ENCODE peak calls at places on chromosome 11, in ten cellular contexts. One of them, this sample, is unnamed.
A peak's percentile ranks its signal among the peaks of the same experiment; 100 is the strongest.

GRCh38 chr11:80586464-80586863 is 1145.6 kb upstream of the TENM4 start:
- DNase-seq in mucosa of descending colon: no peak
- DNase-seq in GM23248: no peak
- DNase-seq in skeletal muscle cell: no peak
- DNase-seq in transverse colon: no peak
- DNase-seq in HAP-1: no peak
- DNase-seq in cardiac fibroblast: no peak
- DNase-seq in A549: no peak
- DNase-seq in endodermal cell: no peak
- DNase-seq in brain microvascular endothelial cell: peak; percentile 20
- DNase-seq in this sample: no peak

GRCh38 chr11:116882386-116882785 is 45.0 kb upstream of the APOA1 start:
- DNase-seq in mucosa of descending colon: no peak
- DNase-seq in GM23248: peak; percentile 88
- DNase-seq in skeletal muscle cell: no peak
- DNase-seq in transverse colon: no peak
- DNase-seq in HAP-1: no peak
- DNase-seq in cardiac fibroblast: no peak
- DNase-seq in A549: no peak
- DNase-seq in endodermal cell: no peak
- DNase-seq in brain microvascular endothelial cell: peak; percentile 40
- DNase-seq in this sample: no peak

GRCh38 chr11:82944198-82944597 is 42.7 kb downstream of the DDIAS start:
- DNase-seq in mucosa of descending colon: no peak
- DNase-seq in GM23248: no peak
- DNase-seq in skeletal muscle cell: no peak
- DNase-seq in transverse colon: no peak
- DNase-seq in HAP-1: peak; percentile 64
- DNase-seq in cardiac fibroblast: no peak
- DNase-seq in A549: no peak
- DNase-seq in endodermal cell: peak; percentile 54
- DNase-seq in brain microvascular endothelial cell: no peak
- DNase-seq in this sample: no peak

GRCh38 chr11:35035894-35036408 is 103.0 kb upstream of the CD44 start:
- DNase-seq in mucosa of descending colon: no peak
- DNase-seq in GM23248: peak; percentile 94
- DNase-seq in skeletal muscle cell: peak; percentile 98
- DNase-seq in transverse colon: no peak
- DNase-seq in HAP-1: no peak
- DNase-seq in cardiac fibroblast: peak; percentile 97
- DNase-seq in A549: no peak
- DNase-seq in endodermal cell: no peak
- DNase-seq in brain microvascular endothelial cell: peak; percentile 98
- DNase-seq in this sample: no peak

GRCh38 chr11:36953986-36954385 is 355.9 kb upstream of the RAG2 start:
- DNase-seq in mucosa of descending colon: no peak
- DNase-seq in GM23248: peak; percentile 2
- DNase-seq in skeletal muscle cell: no peak
- DNase-seq in transverse colon: no peak
- DNase-seq in HAP-1: no peak
- DNase-seq in cardiac fibroblast: peak; percentile 4
- DNase-seq in A549: no peak
- DNase-seq in endodermal cell: no peak
- DNase-seq in brain microvascular endothelial cell: no peak
- DNase-seq in this sample: no peak

GRCh38 chr11:2386591-2386990 is 9.5 kb downstream of the CD81 start:
- DNase-seq in mucosa of descending colon: no peak
- DNase-seq in GM23248: no peak
- DNase-seq in skeletal muscle cell: no peak
- DNase-seq in transverse colon: no peak
- DNase-seq in HAP-1: no peak
- DNase-seq in cardiac fibroblast: no peak
- DNase-seq in A549: no peak
- DNase-seq in endodermal cell: no peak
- DNase-seq in brain microvascular endothelial cell: no peak
- DNase-seq in this sample: peak; percentile 67

GRCh38 chr11:110074499-110074898 is 18.7 kb upstream of the ZC3H12C start:
- DNase-seq in mucosa of descending colon: no peak
- DNase-seq in GM23248: no peak
- DNase-seq in skeletal muscle cell: no peak
- DNase-seq in transverse colon: no peak
- DNase-seq in HAP-1: no peak
- DNase-seq in cardiac fibroblast: no peak
- DNase-seq in A549: no peak
- DNase-seq in endodermal cell: no peak
- DNase-seq in brain microvascular endothelial cell: no peak
- DNase-seq in this sample: no peak

GRCh38 chr11:79439430-79439892 is 1.4 kb downstream of the TENM4 start:
- DNase-seq in mucosa of descending colon: no peak
- DNase-seq in GM23248: peak; percentile 48
- DNase-seq in skeletal muscle cell: no peak
- DNase-seq in transverse colon: no peak
- DNase-seq in HAP-1: peak; percentile 32
- DNase-seq in cardiac fibroblast: no peak
- DNase-seq in A549: no peak
- DNase-seq in endodermal cell: no peak
- DNase-seq in brain microvascular endothelial cell: no peak
- DNase-seq in this sample: no peak

GRCh38 chr11:117823941-117824420 is 563 bp downstream of the FXYD2 start:
- DNase-seq in mucosa of descending colon: peak; percentile 38
- DNase-seq in GM23248: no peak
- DNase-seq in skeletal muscle cell: no peak
- DNase-seq in transverse colon: peak; percentile 29
- DNase-seq in HAP-1: no peak
- DNase-seq in cardiac fibroblast: peak; percentile 86
- DNase-seq in A549: no peak
- DNase-seq in endodermal cell: peak; percentile 69
- DNase-seq in brain microvascular endothelial cell: no peak
- DNase-seq in this sample: peak; percentile 88

GRCh38 chr11:36557991-36558390 is 9.8 kb upstream of the RAG1 start:
- DNase-seq in mucosa of descending colon: no peak
- DNase-seq in GM23248: no peak
- DNase-seq in skeletal muscle cell: no peak
- DNase-seq in transverse colon: no peak
- DNase-seq in HAP-1: no peak
- DNase-seq in cardiac fibroblast: no peak
- DNase-seq in A549: no peak
- DNase-seq in endodermal cell: no peak
- DNase-seq in brain microvascular endothelial cell: no peak
- DNase-seq in this sample: no peak

GRCh38 chr11:69914286-69915150 is 95.3 kb upstream of the FGF3 start:
- DNase-seq in mucosa of descending colon: no peak
- DNase-seq in GM23248: no peak
- DNase-seq in skeletal muscle cell: no peak
- DNase-seq in transverse colon: peak; percentile 13
- DNase-seq in HAP-1: no peak
- DNase-seq in cardiac fibroblast: no peak
- DNase-seq in A549: no peak
- DNase-seq in endodermal cell: peak; percentile 54
- DNase-seq in brain microvascular endothelial cell: no peak
- DNase-seq in this sample: peak; percentile 63

DNA sequence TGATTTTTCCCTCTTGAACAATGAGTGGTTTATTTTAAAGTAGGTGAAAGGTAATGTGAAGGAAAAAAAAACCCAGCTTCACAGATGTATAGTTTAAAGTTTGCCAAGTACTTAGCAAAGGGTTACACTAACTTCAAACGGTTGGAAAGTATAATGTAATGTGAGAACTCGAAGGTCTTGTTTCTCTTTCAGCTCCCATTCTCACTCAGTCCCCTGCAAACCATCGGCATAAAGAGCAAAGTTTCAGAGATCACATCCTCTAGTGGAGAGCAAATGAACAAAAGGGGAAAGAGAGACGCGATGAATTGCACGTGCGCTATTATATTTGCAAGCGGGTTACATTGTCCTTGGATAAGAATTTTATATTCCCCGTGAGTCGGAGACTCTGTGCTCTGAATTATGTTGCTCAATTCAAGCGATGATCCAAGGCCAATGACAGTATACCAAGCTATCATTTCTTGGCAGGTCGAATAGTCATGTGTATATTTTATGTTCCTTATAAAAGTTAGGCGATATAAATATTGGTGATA is 37.6 kb upstream of the BIRC3 start:
- DNase-seq in mucosa of descending colon: peak; percentile 65
- DNase-seq in GM23248: peak; percentile 61
- DNase-seq in skeletal muscle cell: peak; percentile 70
- DNase-seq in transverse colon: peak; percentile 39
- DNase-seq in HAP-1: peak; percentile 79
- DNase-seq in cardiac fibroblast: peak; percentile 75
- DNase-seq in A549: no peak
- DNase-seq in endodermal cell: no peak
- DNase-seq in brain microvascular endothelial cell: peak; percentile 7
- DNase-seq in this sample: no peak
- H3K4me3 ChIP-seq in mucosa of descending colon: no peak overlapping the region
- H3K4me3 ChIP-seq in GM23248: peak overlapping the region; percentile 59
- H3K4me3 ChIP-seq in skeletal muscle cell: peak overlapping the region; percentile 15
- H3K4me3 ChIP-seq in transverse colon: no peak overlapping the region
- H3K4me3 ChIP-seq in HAP-1: no peak overlapping the region
- H3K4me3 ChIP-seq in cardiac fibroblast: no peak overlapping the region
- H3K4me3 ChIP-seq in A549: peak overlapping the region; percentile 15
- H3K4me3 ChIP-seq in endodermal cell: no peak overlapping the region
- H3K4me3 ChIP-seq in brain microvascular endothelial cell: peak overlapping the region; percentile 23
- H3K4me3 ChIP-seq in this sample: peak overlapping the region; percentile 44

DNA sequence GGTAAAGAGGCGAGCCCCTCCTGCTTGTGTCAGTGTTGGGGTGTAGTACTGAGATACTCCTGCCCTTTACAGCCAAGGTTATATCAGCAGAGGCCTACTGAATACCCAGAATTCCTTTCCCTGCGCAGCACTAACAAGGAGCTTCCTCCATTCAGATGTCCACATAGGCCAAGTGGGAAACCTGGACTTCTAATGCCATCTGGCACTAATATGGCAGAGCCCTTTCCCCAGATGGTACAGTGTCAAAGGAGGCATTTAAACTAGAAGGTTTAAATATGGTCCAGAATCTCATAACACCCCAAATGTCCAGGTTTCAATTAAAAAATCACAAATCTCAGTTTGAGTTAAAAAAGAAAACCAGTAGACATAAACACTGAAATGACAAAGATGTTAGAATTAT is 68.8 kb downstream of the USP47 start:
- DNase-seq in mucosa of descending colon: no peak
- DNase-seq in GM23248: no peak
- DNase-seq in skeletal muscle cell: no peak
- DNase-seq in transverse colon: no peak
- DNase-seq in HAP-1: no peak
- DNase-seq in cardiac fibroblast: no peak
- DNase-seq in A549: no peak
- DNase-seq in endodermal cell: no peak
- DNase-seq in brain microvascular endothelial cell: no peak
- DNase-seq in this sample: no peak
- H3K4me3 ChIP-seq in mucosa of descending colon: no peak overlapping the region
- H3K4me3 ChIP-seq in GM23248: no peak overlapping the region
- H3K4me3 ChIP-seq in skeletal muscle cell: no peak overlapping the region
- H3K4me3 ChIP-seq in transverse colon: no peak overlapping the region
- H3K4me3 ChIP-seq in HAP-1: no peak overlapping the region
- H3K4me3 ChIP-seq in cardiac fibroblast: no peak overlapping the region
- H3K4me3 ChIP-seq in A549: no peak overlapping the region
- H3K4me3 ChIP-seq in endodermal cell: no peak overlapping the region
- H3K4me3 ChIP-seq in brain microvascular endothelial cell: no peak overlapping the region
- H3K4me3 ChIP-seq in this sample: no peak overlapping the region

DNA sequence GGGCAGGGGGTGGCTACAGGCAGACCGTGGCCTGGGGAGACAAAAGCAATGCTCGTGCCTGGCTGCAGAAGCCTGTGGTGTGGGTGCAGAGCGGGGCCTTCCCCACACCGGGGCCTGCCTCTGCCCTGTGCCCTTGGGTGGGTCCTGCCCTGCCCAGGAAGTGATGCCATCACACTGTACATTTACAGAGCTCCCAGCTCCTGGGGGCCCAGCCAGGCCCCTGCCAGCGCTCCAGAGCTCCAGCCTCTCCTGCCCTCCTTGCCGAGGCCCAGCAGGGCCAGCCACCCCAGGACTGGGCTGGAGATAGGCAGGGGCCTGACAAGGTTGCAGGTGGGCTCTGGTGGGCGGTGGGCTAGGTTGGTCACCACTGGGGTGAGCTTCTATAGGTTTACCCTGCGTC is 40.2 kb downstream of the MUC5B start:
- DNase-seq in mucosa of descending colon: peak; percentile 65
- DNase-seq in GM23248: no peak
- DNase-seq in skeletal muscle cell: no peak
- DNase-seq in transverse colon: peak; percentile 58
- DNase-seq in HAP-1: no peak
- DNase-seq in cardiac fibroblast: no peak
- DNase-seq in A549: no peak
- DNase-seq in endodermal cell: no peak
- DNase-seq in brain microvascular endothelial cell: no peak
- DNase-seq in this sample: no peak
- H3K4me3 ChIP-seq in mucosa of descending colon: no peak overlapping the region
- H3K4me3 ChIP-seq in GM23248: peak overlapping the region; percentile 70
- H3K4me3 ChIP-seq in skeletal muscle cell: peak overlapping the region; percentile 51
- H3K4me3 ChIP-seq in transverse colon: no peak overlapping the region
- H3K4me3 ChIP-seq in HAP-1: no peak overlapping the region
- H3K4me3 ChIP-seq in cardiac fibroblast: peak overlapping the region; percentile 43
- H3K4me3 ChIP-seq in A549: peak overlapping the region; percentile 50
- H3K4me3 ChIP-seq in endodermal cell: peak overlapping the region; percentile 73
- H3K4me3 ChIP-seq in brain microvascular endothelial cell: peak overlapping the region; percentile 37
- H3K4me3 ChIP-seq in this sample: peak overlapping the region; percentile 4

GRCh38 chr11:85787168-85787567 is 23.8 kb downstream of the SYTL2 start:
- DNase-seq in mucosa of descending colon: no peak
- DNase-seq in GM23248: no peak
- DNase-seq in skeletal muscle cell: no peak
- DNase-seq in transverse colon: no peak
- DNase-seq in HAP-1: no peak
- DNase-seq in cardiac fibroblast: no peak
- DNase-seq in A549: no peak
- DNase-seq in endodermal cell: no peak
- DNase-seq in brain microvascular endothelial cell: no peak
- DNase-seq in this sample: no peak
- H3K4me3 ChIP-seq in mucosa of descending colon: no peak overlapping the region
- H3K4me3 ChIP-seq in GM23248: no peak overlapping the region
- H3K4me3 ChIP-seq in skeletal muscle cell: no peak overlapping the region
- H3K4me3 ChIP-seq in transverse colon: no peak overlapping the region
- H3K4me3 ChIP-seq in HAP-1: no peak overlapping the region
- H3K4me3 ChIP-seq in cardiac fibroblast: no peak overlapping the region
- H3K4me3 ChIP-seq in A549: no peak overlapping the region
- H3K4me3 ChIP-seq in endodermal cell: no peak overlapping the region
- H3K4me3 ChIP-seq in brain microvascular endothelial cell: no peak overlapping the region
- H3K4me3 ChIP-seq in this sample: no peak overlapping the region

DNA sequence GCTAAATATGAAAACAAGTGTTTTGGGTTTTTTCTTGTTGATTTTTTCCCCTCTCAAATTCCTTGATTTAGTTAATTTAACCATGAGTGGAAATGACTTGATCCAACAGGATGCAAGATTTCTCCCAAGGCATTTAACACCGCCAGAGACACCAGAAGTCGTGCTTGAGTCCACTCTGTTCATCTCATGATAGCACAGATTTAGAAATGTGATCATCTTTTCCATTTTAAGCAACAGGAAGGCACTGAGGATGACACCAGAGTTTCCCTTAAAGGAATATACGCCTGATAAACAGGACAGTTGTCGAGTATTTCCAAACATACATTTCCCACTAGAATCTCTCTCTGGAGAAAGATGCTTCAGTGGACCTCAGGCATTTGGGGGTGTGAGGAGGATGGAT is 318.7 kb downstream of the CADM1 start:
- DNase-seq in mucosa of descending colon: no peak
- DNase-seq in GM23248: no peak
- DNase-seq in skeletal muscle cell: no peak
- DNase-seq in transverse colon: no peak
- DNase-seq in HAP-1: no peak
- DNase-seq in cardiac fibroblast: no peak
- DNase-seq in A549: no peak
- DNase-seq in endodermal cell: no peak
- DNase-seq in brain microvascular endothelial cell: no peak
- DNase-seq in this sample: no peak
- H3K4me3 ChIP-seq in mucosa of descending colon: no peak overlapping the region
- H3K4me3 ChIP-seq in GM23248: no peak overlapping the region
- H3K4me3 ChIP-seq in skeletal muscle cell: no peak overlapping the region
- H3K4me3 ChIP-seq in transverse colon: no peak overlapping the region
- H3K4me3 ChIP-seq in HAP-1: no peak overlapping the region
- H3K4me3 ChIP-seq in cardiac fibroblast: no peak overlapping the region
- H3K4me3 ChIP-seq in A549: no peak overlapping the region
- H3K4me3 ChIP-seq in endodermal cell: no peak overlapping the region
- H3K4me3 ChIP-seq in brain microvascular endothelial cell: no peak overlapping the region
- H3K4me3 ChIP-seq in this sample: no peak overlapping the region

GRCh38 chr11:96207459-96208449 is 135.2 kb downstream of the MAML2 start:
- DNase-seq in mucosa of descending colon: peak; percentile 55
- DNase-seq in GM23248: peak; percentile 8
- DNase-seq in skeletal muscle cell: no peak
- DNase-seq in transverse colon: peak; percentile 52
- DNase-seq in HAP-1: no peak
- DNase-seq in cardiac fibroblast: peak; percentile 57
- DNase-seq in A549: no peak
- DNase-seq in endodermal cell: no peak
- DNase-seq in brain microvascular endothelial cell: no peak
- DNase-seq in this sample: no peak
- H3K4me3 ChIP-seq in mucosa of descending colon: no peak overlapping the region
- H3K4me3 ChIP-seq in GM23248: no peak overlapping the region
- H3K4me3 ChIP-seq in skeletal muscle cell: no peak overlapping the region
- H3K4me3 ChIP-seq in transverse colon: no peak overlapping the region
- H3K4me3 ChIP-seq in HAP-1: no peak overlapping the region
- H3K4me3 ChIP-seq in cardiac fibroblast: no peak overlapping the region
- H3K4me3 ChIP-seq in A549: no peak overlapping the region
- H3K4me3 ChIP-seq in endodermal cell: no peak overlapping the region
- H3K4me3 ChIP-seq in brain microvascular endothelial cell: no peak overlapping the region
- H3K4me3 ChIP-seq in this sample: no peak overlapping the region